ENCODE peak calls at places on chromosomes 2 and 18, in six cellular contexts. F, S, M, X, E and I are unnamed samples.

GRCh38 chr2:200399046-200399445 is 92.6 kb downstream of the SPATS2L start:
- DNase-seq in F (no peak), S (no peak), M (no peak), X (no peak), E (no peak), I (no peak)

GRCh38 chr2:172986040-172986439 is 89.6 kb upstream of the MAP3K20 start:
- DNase-seq in F (no peak), S (no peak), M (no peak), X (no peak), E (no peak), I (no peak)

GRCh38 chr2:24919977-24920812 is at the start of gene ADCY3:
- DNase-seq in F (peak), S (peak), M (peak), X (no peak), E (peak), I (peak)

GRCh38 chr2:64062840-64063239 is 43.6 kb upstream of the VPS54 start:
- DNase-seq in F (no peak), S (no peak), M (no peak), X (no peak), E (no peak), I (no peak)

GRCh38 chr2:229422005-229422404 is 150.9 kb upstream of the PID1 start:
- DNase-seq in F (no peak), S (no peak), M (no peak), X (no peak), E (no peak), I (no peak)

GRCh38 chr2:222813177-222813843 is 47.5 kb upstream of the ACSL3 start:
- DNase-seq in F (no peak), S (peak), M (no peak), X (no peak), E (no peak), I (no peak)

GRCh38 chr18:70693196-70693595 is 404.4 kb downstream of the SOCS6 start:
- DNase-seq in F (no peak), S (no peak), M (no peak), X (no peak), E (no peak), I (no peak)

GRCh38 chr18:63307555-63308200 is 11.9 kb downstream of the BCL2 start:
- DNase-seq in F (no peak), S (no peak), M (no peak), X (no peak), E (no peak), I (no peak)

GRCh38 chr2:25856377-25856776 is 21.9 kb downstream of the ASXL2 start:
- DNase-seq in F (no peak), S (no peak), M (peak), X (no peak), E (no peak), I (no peak)

GRCh38 chr2:71070294-71071025 is 2.0 kb downstream of the NAGK start:
- DNase-seq in F (no peak), S (peak), M (peak), X (no peak), E (no peak), I (no peak)
- TF ChIP-seq CTCF in F (no peak), S (peak), M (peak), X (no peak), E (peak), I (no peak)

DNA sequence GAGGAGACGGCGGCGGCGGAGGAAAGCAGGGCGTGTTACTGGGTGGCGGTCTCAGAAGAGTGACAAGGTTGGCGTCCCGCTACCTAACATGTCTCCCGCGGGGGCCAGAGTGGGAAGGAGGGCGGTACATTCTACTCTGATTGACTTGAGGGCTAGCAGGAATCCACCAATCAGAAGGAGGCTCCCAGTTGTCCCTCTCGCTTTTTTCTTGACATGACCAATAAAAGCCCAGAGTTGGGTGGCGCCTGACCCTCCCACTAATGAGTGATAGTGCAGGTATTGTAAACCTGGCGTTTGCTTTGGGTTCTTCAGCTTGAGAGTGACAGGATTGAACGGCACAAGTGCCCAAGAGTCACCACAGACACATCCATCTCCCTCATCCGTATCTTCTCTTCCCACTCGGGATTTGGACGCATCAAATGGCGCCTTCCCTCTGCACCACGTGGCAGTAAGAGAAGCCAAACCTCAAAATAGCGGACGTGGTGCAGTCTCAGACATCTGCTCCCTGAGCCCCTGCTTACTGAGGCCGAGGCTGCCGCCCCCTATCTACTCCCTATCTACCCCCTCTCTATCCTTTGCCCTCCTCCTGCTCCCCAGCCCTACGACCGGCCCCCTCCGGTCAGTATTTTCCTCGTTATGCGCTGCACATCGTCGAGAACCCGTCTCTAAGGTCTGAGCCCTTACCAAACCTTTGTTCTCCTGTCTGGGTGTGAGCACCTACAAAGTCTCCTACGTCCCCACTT is 746 bp upstream of the FAM161A start:
- DNase-seq in F (peak), S (peak), M (peak), X (peak), E (peak), I (peak)
- TF ChIP-seq CTCF in F (no peak), S (no peak), M (no peak), X (no peak), E (no peak), I (no peak)

GRCh38 chr2:132372276-132372675 is 44.3 kb upstream of the GPR39 start:
- DNase-seq in F (no peak), S (no peak), M (no peak), X (no peak), E (no peak), I (no peak)
- TF ChIP-seq CTCF in F (no peak), S (no peak), M (no peak), X (no peak), E (no peak), I (no peak)

DNA sequence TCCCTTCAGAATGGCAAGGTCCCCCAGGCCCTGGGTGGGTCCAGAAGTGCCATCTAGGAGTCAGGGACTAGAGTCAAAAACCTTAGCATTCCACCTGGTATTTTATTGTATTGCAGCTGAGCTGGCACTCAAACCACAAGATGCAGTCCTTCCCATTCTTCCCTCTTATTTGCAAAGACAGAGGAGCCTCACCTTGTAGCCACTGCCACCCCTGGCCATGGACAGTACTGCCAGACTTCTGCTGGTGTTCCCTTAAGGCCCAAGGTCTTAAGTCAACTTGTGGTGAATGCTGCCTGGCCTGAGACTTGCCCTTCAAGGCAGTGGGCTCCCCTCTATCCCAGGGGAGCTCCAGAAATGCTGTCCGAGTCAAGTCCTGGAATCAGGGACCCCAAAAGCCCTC is 6.9 kb downstream of the UGT1A10 start:
- DNase-seq in F (no peak), S (no peak), M (peak), X (no peak), E (no peak), I (no peak)
- TF ChIP-seq CTCF in F (no peak), S (no peak), M (peak), X (no peak), E (no peak), I (no peak)

GRCh38 chr2:84301717-84302116 is 157.4 kb downstream of the SUCLG1 start:
- DNase-seq in F (no peak), S (no peak), M (no peak), X (no peak), E (no peak), I (no peak)
- TF ChIP-seq CTCF in F (no peak), S (no peak), M (no peak), X (no peak), E (no peak), I (no peak)

GRCh38 chr2:198767694-198768093 is 690.0 kb downstream of the SATB2 start:
- DNase-seq in F (no peak), S (no peak), M (no peak), X (no peak), E (no peak), I (no peak)
- TF ChIP-seq CTCF in F (no peak), S (no peak), M (no peak), X (no peak), E (no peak), I (no peak)